ENCODE peak calls at places on chromosomes 4 and X, in five cellular contexts. K is H9, I is neuronal stem cell, P is IMR-90, O is mesendoderm. Q is an unnamed sample.
A peak's percentile ranks its signal among the peaks of the same experiment; 100 is the strongest.

GRCh38 chr4:56048621-56049427 is 100.1 kb downstream of the CEP135 start:
- DNase-seq in K (peak; percentile 56), I (peak; percentile 73), O (peak; percentile 82), P (peak; percentile 39), Q (peak; percentile 66)

GRCh38 chr4:125316391-125316780 is 1.6 kb downstream of the FAT4 start:
- DNase-seq in O (no peak), I (peak; percentile 6), K (peak; percentile 56), P (no peak), Q (no peak)

GRCh38 chr4:179867300-179867878 is 2375.8 kb upstream of the TENM3 start:
- DNase-seq in K (peak; percentile 91), I (peak; percentile 64), P (peak; percentile 57), O (peak; percentile 95), Q (peak; percentile 64)

GRCh38 chr4:83062748-83063147 is 27.8 kb downstream of the COPS4 start:
- DNase-seq in K (no peak), O (no peak), P (no peak), I (no peak), Q (no peak)

GRCh38 chrX:12771445-12772069 is 19.7 kb upstream of the PRPS2 start:
- DNase-seq in K (peak; percentile 67), O (peak; percentile 70), P (peak; percentile 31), I (peak; percentile 29), Q (peak; percentile 39)

GRCh38 chr4:5030927-5031326 is 11.7 kb upstream of the CYTL1 start:
- DNase-seq in O (no peak), K (no peak), I (no peak), P (no peak), Q (no peak)

GRCh38 chr4:77010841-77011354 is 61.3 kb downstream of the SEPTIN11 start:
- DNase-seq in K (no peak), O (no peak), I (no peak), P (peak; percentile 86), Q (peak; percentile 91)

GRCh38 chrX:16946361-16946964 is at the start of gene REPS2:
- DNase-seq in O (peak; percentile 82), K (peak; percentile 96), I (peak; percentile 56), P (peak; percentile 18), Q (peak; percentile 56)

GRCh38 chr4:157895205-157895604 is 277.6 kb downstream of the GASK1B start:
- DNase-seq in O (peak; percentile 47), P (no peak), I (no peak), K (peak; percentile 29), Q (no peak)

GRCh38 chrX:107724653-107725052 is 50.9 kb downstream of the TSC22D3 start:
- DNase-seq in I (no peak), P (no peak), O (no peak), K (no peak), Q (no peak)

GRCh38 chrX:108397627-108398392 is 40.4 kb downstream of the COL4A6 start:
- DNase-seq in P (peak; percentile 4), K (no peak), I (peak; percentile 15), O (no peak), Q (no peak)

GRCh38 chr4:55884093-55884850 is 30.8 kb downstream of the EXOC1 start:
- DNase-seq in I (peak; percentile 24), K (no peak), P (no peak), O (peak; percentile 27), Q (no peak)

GRCh38 chr4:183588169-183588675 is 70.8 kb downstream of the RWDD4 start:
- DNase-seq in O (no peak), I (no peak), P (peak; percentile 51), K (no peak), Q (peak; percentile 59)

GRCh38 chr4:148978301-148978700 is 536.1 kb upstream of the NR3C2 start:
- DNase-seq in P (no peak), K (no peak), I (no peak), O (no peak), Q (no peak)

GRCh38 chr4:88107406-88108107 is 50.9 kb downstream of the ABCG2 start:
- DNase-seq in K (no peak), I (no peak), P (peak; percentile 9), O (no peak), Q (no peak)

GRCh38 chr4:21012851-21013331 is 312.6 kb downstream of the PACRGL start:
- DNase-seq in O (peak; percentile 31), P (no peak), K (no peak), I (no peak), Q (peak; percentile 6)

GRCh38 chr4:112916868-112917267 is 132.6 kb upstream of the ANK2 start:
- DNase-seq in K (no peak), O (peak; percentile 85), I (no peak), P (peak; percentile 18), Q (peak; percentile 68)

GRCh38 chr4:138736362-138736761 is 279.2 kb upstream of the NOCT start:
- DNase-seq in K (no peak), I (no peak), P (peak; percentile 64), O (no peak), Q (peak; percentile 50)

GRCh38 chr4:8915201-8916200 is 43.9 kb upstream of the HMX1 start:
- DNase-seq in O (no peak), K (no peak), I (no peak), P (no peak), Q (no peak)

GRCh38 chrX:149185087-149185486 is 320.0 kb downstream of the IDS start:
- DNase-seq in K (no peak), I (no peak), O (no peak), P (no peak), Q (no peak)

GRCh38 chr4:3321295-3321889 is 28.6 kb downstream of the RGS12 start:
- DNase-seq in O (no peak), I (no peak), P (no peak), K (no peak), Q (no peak)

GRCh38 chr4:109232666-109233065 is 69.8 kb downstream of the COL25A1 start:
- DNase-seq in O (no peak), K (no peak), P (no peak), I (no peak), Q (no peak)

GRCh38 chrX:21985332-21985777 is 44.8 kb downstream of the SMS start:
- DNase-seq in P (peak; percentile 82), K (peak; percentile 61), O (peak; percentile 75), I (peak; percentile 65), Q (peak; percentile 77)

GRCh38 chr4:152138451-152138850 is 377.6 kb upstream of the GATB start:
- DNase-seq in O (no peak), P (no peak), I (no peak), K (no peak), Q (no peak)

GRCh38 chr4:7970031-7970946 is 30.6 kb upstream of the AFAP1 start:
- DNase-seq in P (peak; percentile 58), I (no peak), O (peak; percentile 82), K (no peak), Q (peak; percentile 70)

GRCh38 chr4:120870279-120870673 is 52.2 kb downstream of the PRDM5 start:
- DNase-seq in P (no peak), K (peak; percentile 66), I (no peak), O (peak; percentile 65), Q (no peak)

GRCh38 chrX:1609759-1610158 is 5.1 kb upstream of the ASMT start:
- DNase-seq in I (no peak), O (no peak), K (no peak), P (no peak), Q (no peak)

GRCh38 chr4:23874536-23874901 is 15.3 kb downstream of the PPARGC1A start:
- DNase-seq in K (no peak), I (no peak), P (no peak), O (no peak), Q (no peak)

GRCh38 chr4:45931151-45931550 is 192.7 kb downstream of the GABRG1 start:
- DNase-seq in I (no peak), K (no peak), P (no peak), O (no peak), Q (no peak)

GRCh38 chrX:107700317-107700774 is 72.0 kb downstream of the PRPS1 start:
- DNase-seq in P (no peak), I (no peak), O (no peak), K (no peak), Q (peak; percentile 79)

DNA sequence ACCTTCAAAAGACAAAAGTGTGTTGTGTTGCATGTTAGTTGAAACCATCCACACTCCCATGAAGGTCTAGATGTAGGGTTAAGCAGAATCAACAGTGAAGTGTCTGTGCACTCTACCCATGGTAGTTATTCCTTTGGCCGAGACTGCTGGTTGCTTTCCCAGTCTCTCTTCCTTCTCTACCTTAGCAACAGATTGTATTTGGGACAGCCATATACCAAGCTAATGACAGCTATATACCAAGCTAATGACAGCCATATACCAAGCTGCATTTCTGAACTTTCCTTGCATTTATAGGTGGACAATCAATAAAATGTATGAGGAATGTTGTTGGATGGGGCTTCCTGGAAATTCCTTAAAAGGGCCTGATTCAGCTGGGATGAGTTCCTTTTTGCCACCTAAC is 80.5 kb upstream of the ENPEP start:
- DNase-seq in K (no peak), P (no peak), O (no peak), I (no peak), Q (no peak)
- H3K4me2 ChIP-seq in K (no peak overlapping the region), P (no peak overlapping the region), O (no peak overlapping the region), I (no peak overlapping the region), Q (no peak overlapping the region)

GRCh38 chrX:85994228-85994627 is 53.1 kb downstream of the CHM start:
- DNase-seq in P (no peak), I (no peak), K (no peak), O (no peak), Q (peak; percentile 22)

GRCh38 chrX:85996555-85996954 is 50.8 kb downstream of the CHM start:
- DNase-seq in O (peak; percentile 75), P (no peak), I (no peak), K (no peak), Q (no peak)

GRCh38 chrX:85993539-85994197 is 53.7 kb downstream of the CHM start:
- DNase-seq in K (no peak), P (peak; percentile 27), O (no peak), I (no peak), Q (peak; percentile 24)

GRCh38 chrX:85994787-85995186 is 52.6 kb downstream of the CHM start:
- DNase-seq in O (no peak), I (no peak), K (no peak), P (no peak), Q (peak; percentile 28)

GRCh38 chrX:85995641-85996040 is 51.7 kb downstream of the CHM start:
- DNase-seq in K (no peak), I (no peak), O (no peak), P (no peak), Q (no peak)
- H4K8ac ChIP-seq in K (no peak overlapping the region), I (no peak overlapping the region), O (no peak overlapping the region), P (no peak overlapping the region), Q (no peak overlapping the region)

GRCh38 chr4:10094841-10095240 is 21.8 kb downstream of the WDR1 start:
- DNase-seq in K (no peak), O (no peak), P (no peak), I (no peak), Q (no peak)

GRCh38 chr4:10092481-10093272 is 23.9 kb downstream of the WDR1 start:
- DNase-seq in K (no peak), P (no peak), O (no peak), I (no peak), Q (no peak)

GRCh38 chr4:10091531-10092181 is 24.9 kb downstream of the WDR1 start:
- DNase-seq in I (no peak), O (no peak), P (no peak), K (no peak), Q (no peak)

GRCh38 chr4:10093801-10094552 is 22.6 kb downstream of the WDR1 start:
- DNase-seq in K (no peak), P (peak; percentile 89), I (no peak), O (no peak), Q (peak; percentile 88)

GRCh38 chr4:10093273-10093621 is 23.4 kb downstream of the WDR1 start:
- DNase-seq in O (no peak), K (no peak), P (no peak), I (no peak), Q (no peak)
- H3K4me1 ChIP-seq in O (no peaks in the 10 kb centered on the region), K (no peaks in the 10 kb centered on the region), P (peaks cover 51% of the 10 kb centered on the region), I (no peaks in the 10 kb centered on the region), Q (peaks cover 89% of the 10 kb centered on the region)

GRCh38 chr4:140094701-140095420 is 59.1 kb downstream of the MAML3 start:
- DNase-seq in I (no peak), P (peak; percentile 73), O (peak; percentile 92), K (peak; percentile 78), Q (no peak)
- H3K4me2 ChIP-seq in I (no peak overlapping the region), P (peak overlapping the region; percentile 34), O (no peak overlapping the region), K (no peak overlapping the region), Q (no peak overlapping the region)